ENCODE peak calls at places on chromosomes 3 and 15, in six cellular contexts. One of them, this sample, is unnamed.

GRCh38 chr3:87949189-87949878 is 109.5 kb downstream of the CGGBP1 start:
- DNase-seq in sciatic nerve: no peak
- DNase-seq in activated naive CD8-positive, alpha-beta T cell treated with anti-CD3 and anti-CD28 coated beads, Interleukin-2, amount 50 U/mL, for 24 hours: no peak
- DNase-seq in tibial artery: no peak
- DNase-seq in neural crest cell: no peak
- DNase-seq in spleen: no peak
- DNase-seq in this sample: no peak

GRCh38 chr3:42161050-42161935 is 70.1 kb downstream of the TRAK1 start:
- DNase-seq in sciatic nerve: no peak
- DNase-seq in activated naive CD8-positive, alpha-beta T cell treated with anti-CD3 and anti-CD28 coated beads, Interleukin-2, amount 50 U/mL, for 24 hours: no peak
- DNase-seq in tibial artery: no peak
- DNase-seq in neural crest cell: no peak
- DNase-seq in spleen: no peak
- DNase-seq in this sample: no peak

GRCh38 chr3:58260733-58261132 is 23.1 kb downstream of the ABHD6 start:
- DNase-seq in sciatic nerve: no peak
- DNase-seq in activated naive CD8-positive, alpha-beta T cell treated with anti-CD3 and anti-CD28 coated beads, Interleukin-2, amount 50 U/mL, for 24 hours: no peak
- DNase-seq in tibial artery: no peak
- DNase-seq in neural crest cell: no peak
- DNase-seq in spleen: no peak
- DNase-seq in this sample: no peak

GRCh38 chr3:131083190-131083863 is 56.6 kb downstream of the NEK11 start:
- DNase-seq in sciatic nerve: peak
- DNase-seq in activated naive CD8-positive, alpha-beta T cell treated with anti-CD3 and anti-CD28 coated beads, Interleukin-2, amount 50 U/mL, for 24 hours: no peak
- DNase-seq in tibial artery: peak
- DNase-seq in neural crest cell: peak
- DNase-seq in spleen: peak
- DNase-seq in this sample: peak

GRCh38 chr3:151345854-151346253 is 16.5 kb upstream of the P2RY13 start:
- DNase-seq in sciatic nerve: no peak
- DNase-seq in activated naive CD8-positive, alpha-beta T cell treated with anti-CD3 and anti-CD28 coated beads, Interleukin-2, amount 50 U/mL, for 24 hours: no peak
- DNase-seq in tibial artery: no peak
- DNase-seq in neural crest cell: no peak
- DNase-seq in spleen: no peak
- DNase-seq in this sample: no peak

GRCh38 chr3:158631986-158632385 is 12.3 kb upstream of the GFM1 start:
- DNase-seq in sciatic nerve: no peak
- DNase-seq in activated naive CD8-positive, alpha-beta T cell treated with anti-CD3 and anti-CD28 coated beads, Interleukin-2, amount 50 U/mL, for 24 hours: no peak
- DNase-seq in tibial artery: no peak
- DNase-seq in neural crest cell: no peak
- DNase-seq in spleen: no peak
- DNase-seq in this sample: no peak

GRCh38 chr3:133944641-133945441 is 49.2 kb upstream of the RAB6B start:
- DNase-seq in sciatic nerve: no peak
- DNase-seq in activated naive CD8-positive, alpha-beta T cell treated with anti-CD3 and anti-CD28 coated beads, Interleukin-2, amount 50 U/mL, for 24 hours: no peak
- DNase-seq in tibial artery: peak
- DNase-seq in neural crest cell: no peak
- DNase-seq in spleen: peak
- DNase-seq in this sample: peak

GRCh38 chr3:106811376-106811775 is 565.9 kb upstream of the CCDC54 start:
- DNase-seq in sciatic nerve: no peak
- DNase-seq in activated naive CD8-positive, alpha-beta T cell treated with anti-CD3 and anti-CD28 coated beads, Interleukin-2, amount 50 U/mL, for 24 hours: no peak
- DNase-seq in tibial artery: no peak
- DNase-seq in neural crest cell: no peak
- DNase-seq in spleen: no peak
- DNase-seq in this sample: no peak

GRCh38 chr3:122977645-122978466 is 49.7 kb downstream of the SEMA5B start:
- DNase-seq in sciatic nerve: no peak
- DNase-seq in activated naive CD8-positive, alpha-beta T cell treated with anti-CD3 and anti-CD28 coated beads, Interleukin-2, amount 50 U/mL, for 24 hours: no peak
- DNase-seq in tibial artery: peak
- DNase-seq in neural crest cell: peak
- DNase-seq in spleen: no peak
- DNase-seq in this sample: no peak

GRCh38 chr15:71802770-71803169 is 7.6 kb upstream of the NR2E3 start:
- DNase-seq in sciatic nerve: no peak
- DNase-seq in activated naive CD8-positive, alpha-beta T cell treated with anti-CD3 and anti-CD28 coated beads, Interleukin-2, amount 50 U/mL, for 24 hours: peak
- DNase-seq in tibial artery: no peak
- DNase-seq in neural crest cell: no peak
- DNase-seq in spleen: no peak
- DNase-seq in this sample: peak

GRCh38 chr15:32730677-32731654 is 13.2 kb downstream of the GREM1 start:
- DNase-seq in sciatic nerve: peak
- DNase-seq in activated naive CD8-positive, alpha-beta T cell treated with anti-CD3 and anti-CD28 coated beads, Interleukin-2, amount 50 U/mL, for 24 hours: peak
- DNase-seq in tibial artery: no peak
- DNase-seq in neural crest cell: no peak
- DNase-seq in spleen: no peak
- DNase-seq in this sample: peak

GRCh38 chr3:115100806-115101205 is 46.3 kb downstream of the ZBTB20 start:
- DNase-seq in sciatic nerve: no peak
- DNase-seq in activated naive CD8-positive, alpha-beta T cell treated with anti-CD3 and anti-CD28 coated beads, Interleukin-2, amount 50 U/mL, for 24 hours: no peak
- DNase-seq in tibial artery: no peak
- DNase-seq in neural crest cell: no peak
- DNase-seq in spleen: no peak
- DNase-seq in this sample: no peak

GRCh38 chr3:196533260-196533681 is 18.1 kb upstream of the SMCO1 start:
- DNase-seq in sciatic nerve: no peak
- DNase-seq in activated naive CD8-positive, alpha-beta T cell treated with anti-CD3 and anti-CD28 coated beads, Interleukin-2, amount 50 U/mL, for 24 hours: no peak
- DNase-seq in tibial artery: no peak
- DNase-seq in neural crest cell: no peak
- DNase-seq in spleen: no peak
- DNase-seq in this sample: no peak

GRCh38 chr15:48798319-48798718 is 12.6 kb downstream of the CEP152 start:
- DNase-seq in sciatic nerve: no peak
- DNase-seq in activated naive CD8-positive, alpha-beta T cell treated with anti-CD3 and anti-CD28 coated beads, Interleukin-2, amount 50 U/mL, for 24 hours: no peak
- DNase-seq in tibial artery: no peak
- DNase-seq in neural crest cell: no peak
- DNase-seq in spleen: no peak
- DNase-seq in this sample: no peak

GRCh38 chr3:55282994-55283393 is 204.1 kb downstream of the WNT5A start:
- DNase-seq in sciatic nerve: no peak
- DNase-seq in activated naive CD8-positive, alpha-beta T cell treated with anti-CD3 and anti-CD28 coated beads, Interleukin-2, amount 50 U/mL, for 24 hours: no peak
- DNase-seq in tibial artery: no peak
- DNase-seq in neural crest cell: peak
- DNase-seq in spleen: no peak
- DNase-seq in this sample: no peak

GRCh38 chr15:75712668-75713337 is at the start of gene CSPG4:
- DNase-seq in sciatic nerve: peak
- DNase-seq in activated naive CD8-positive, alpha-beta T cell treated with anti-CD3 and anti-CD28 coated beads, Interleukin-2, amount 50 U/mL, for 24 hours: no peak
- DNase-seq in tibial artery: peak
- DNase-seq in neural crest cell: peak
- DNase-seq in spleen: no peak
- DNase-seq in this sample: no peak

GRCh38 chr15:57503911-57504598 is 87.6 kb upstream of the MYZAP start:
- DNase-seq in sciatic nerve: no peak
- DNase-seq in activated naive CD8-positive, alpha-beta T cell treated with anti-CD3 and anti-CD28 coated beads, Interleukin-2, amount 50 U/mL, for 24 hours: no peak
- DNase-seq in tibial artery: no peak
- DNase-seq in neural crest cell: no peak
- DNase-seq in spleen: no peak
- DNase-seq in this sample: peak

GRCh38 chr15:68504721-68505090 is 72.7 kb upstream of the ITGA11 start:
- DNase-seq in sciatic nerve: no peak
- DNase-seq in activated naive CD8-positive, alpha-beta T cell treated with anti-CD3 and anti-CD28 coated beads, Interleukin-2, amount 50 U/mL, for 24 hours: no peak
- DNase-seq in tibial artery: peak
- DNase-seq in neural crest cell: no peak
- DNase-seq in spleen: no peak
- DNase-seq in this sample: no peak

GRCh38 chr3:158709666-158710083 is 22.6 kb downstream of the RARRES1 start:
- DNase-seq in sciatic nerve: no peak
- DNase-seq in activated naive CD8-positive, alpha-beta T cell treated with anti-CD3 and anti-CD28 coated beads, Interleukin-2, amount 50 U/mL, for 24 hours: no peak
- DNase-seq in tibial artery: no peak
- DNase-seq in neural crest cell: no peak
- DNase-seq in spleen: no peak
- DNase-seq in this sample: no peak

GRCh38 chr3:195302436-195302835 is 31.5 kb upstream of the XXYLT1 start:
- DNase-seq in sciatic nerve: no peak
- DNase-seq in activated naive CD8-positive, alpha-beta T cell treated with anti-CD3 and anti-CD28 coated beads, Interleukin-2, amount 50 U/mL, for 24 hours: no peak
- DNase-seq in tibial artery: no peak
- DNase-seq in neural crest cell: no peak
- DNase-seq in spleen: no peak
- DNase-seq in this sample: no peak

GRCh38 chr15:47503884-47504283 is 213.4 kb upstream of the SEMA6D start:
- DNase-seq in sciatic nerve: no peak
- DNase-seq in activated naive CD8-positive, alpha-beta T cell treated with anti-CD3 and anti-CD28 coated beads, Interleukin-2, amount 50 U/mL, for 24 hours: no peak
- DNase-seq in tibial artery: no peak
- DNase-seq in neural crest cell: no peak
- DNase-seq in spleen: no peak
- DNase-seq in this sample: no peak

GRCh38 chr15:64460737-64461576 is 579 bp downstream of the ZNF609 start:
- DNase-seq in sciatic nerve: peak
- DNase-seq in activated naive CD8-positive, alpha-beta T cell treated with anti-CD3 and anti-CD28 coated beads, Interleukin-2, amount 50 U/mL, for 24 hours: peak
- DNase-seq in tibial artery: peak
- DNase-seq in neural crest cell: no peak
- DNase-seq in spleen: no peak
- DNase-seq in this sample: peak

GRCh38 chr3:48088056-48088748 is 72.0 kb upstream of the MAP4 start:
- DNase-seq in sciatic nerve: peak
- DNase-seq in activated naive CD8-positive, alpha-beta T cell treated with anti-CD3 and anti-CD28 coated beads, Interleukin-2, amount 50 U/mL, for 24 hours: peak
- DNase-seq in tibial artery: no peak
- DNase-seq in neural crest cell: peak
- DNase-seq in spleen: no peak
- DNase-seq in this sample: peak